ENCODE peak calls at places on chromosomes 6 and 20, in six cellular contexts. P, V, F, E, Z and L are unnamed samples.

GRCh38 chr6:30171677-30172471 is 8.5 kb downstream of the TRIM15 start:
- DNase-seq in P (peak), V (no peak), F (no peak), E (no peak), Z (no peak), L (no peak)

GRCh38 chr6:84762220-84762940 is 2.0 kb downstream of the TBX18 start:
- DNase-seq in P (peak), V (peak), F (no peak), E (no peak), Z (peak), L (peak)

GRCh38 chr6:49322861-49323260 is 140.2 kb downstream of the MMUT start:
- DNase-seq in P (no peak), V (no peak), F (no peak), E (no peak), Z (no peak), L (no peak)

GRCh38 chr6:81075974-81076373 is 676.5 kb downstream of the TENT5A start:
- DNase-seq in P (peak), V (peak), F (no peak), E (no peak), Z (no peak), L (peak)

GRCh38 chr6:41077536-41077935 is 4.8 kb downstream of the NFYA start:
- DNase-seq in P (no peak), V (peak), F (no peak), E (no peak), Z (no peak), L (no peak)

GRCh38 chr6:125453516-125453915 is 151.7 kb upstream of the HDDC2 start:
- DNase-seq in P (no peak), V (no peak), F (no peak), E (no peak), Z (no peak), L (no peak)

GRCh38 chr6:109760208-109760607 is 69.1 kb downstream of the FIG4 start:
- DNase-seq in P (no peak), V (peak), F (no peak), E (no peak), Z (peak), L (no peak)

GRCh38 chr6:28337103-28337520 is 1.2 kb upstream of the ZSCAN31 start:
- DNase-seq in P (no peak), V (no peak), F (no peak), E (no peak), Z (no peak), L (no peak)

GRCh38 chr6:148746363-148747144 is at the start of gene UST:
- DNase-seq in P (peak), V (peak), F (peak), E (peak), Z (peak), L (peak)

GRCh38 chr20:10478930-10479329 is 43.8 kb downstream of the SLX4IP start:
- DNase-seq in P (no peak), V (no peak), F (no peak), E (no peak), Z (no peak), L (no peak)

GRCh38 chr20:46568570-46569129 is 18.2 kb upstream of the OCSTAMP start:
- DNase-seq in P (peak), V (peak), F (peak), E (peak), Z (peak), L (peak)

GRCh38 chr6:106880952-106881351 is 93.6 kb downstream of the CD24 start:
- DNase-seq in P (no peak), V (no peak), F (no peak), E (no peak), Z (no peak), L (no peak)

GRCh38 chr6:106170030-106170791 is 84.1 kb downstream of the PRDM1 start:
- DNase-seq in P (no peak), V (no peak), F (no peak), E (no peak), Z (no peak), L (no peak)

GRCh38 chr6:110529907-110530306 is 53.5 kb upstream of the SLC22A16 start:
- DNase-seq in P (no peak), V (peak), F (no peak), E (no peak), Z (peak), L (no peak)